ENCODE peak calls at places on chromosomes 4 and X, in ten cellular contexts. Y, L, B, K, D, Z, G, X, J and W are unnamed samples.

GRCh38 chr4:173386751-173387150 is 12.2 kb downstream of the SCRG1 start:
- DNase-seq in Y (no peak), L (no peak), B (no peak), K (no peak), D (no peak), Z (no peak), G (no peak), X (no peak), J (no peak), W (no peak)

GRCh38 chr4:79413486-79413885 is 5.5 kb upstream of the GK2 start:
- DNase-seq in Y (no peak), L (no peak), B (no peak), K (no peak), D (no peak), Z (no peak), G (no peak), X (no peak), J (no peak), W (no peak)

GRCh38 chr4:7906171-7906581 is 33.5 kb downstream of the AFAP1 start:
- DNase-seq in Y (no peak), L (no peak), B (no peak), K (no peak), D (no peak), Z (peak; percentile 57), G (no peak), X (no peak), J (no peak), W (no peak)

GRCh38 chr4:2270341-2271165 is 8.6 kb upstream of the MXD4 start:
- DNase-seq in Y (no peak), L (peak; percentile 19), B (no peak), K (no peak), D (no peak), Z (no peak), G (no peak), X (no peak), J (no peak), W (no peak)

GRCh38 chr4:1809754-1810502 is 16.8 kb downstream of the FGFR3 start:
- DNase-seq in Y (peak; percentile 32), L (peak; percentile 47), B (peak; percentile 78), K (peak; percentile 72), D (peak; percentile 57), Z (peak; percentile 62), G (peak; percentile 92), X (peak; percentile 79), J (peak; percentile 57), W (peak; percentile 74)

GRCh38 chr4:140049924-140050681 is 103.9 kb downstream of the MAML3 start:
- DNase-seq in Y (no peak), L (no peak), B (no peak), K (peak; percentile 22), D (no peak), Z (peak; percentile 13), G (peak; percentile 26), X (peak; percentile 8), J (no peak), W (no peak)

GRCh38 chr4:166895771-166896170 is 338.5 kb downstream of the SPOCK3 start:
- DNase-seq in Y (no peak), L (no peak), B (no peak), K (no peak), D (no peak), Z (no peak), G (no peak), X (no peak), J (no peak), W (no peak)

GRCh38 chr4:42915484-42915883 is 23.0 kb downstream of the GRXCR1 start:
- DNase-seq in Y (no peak), L (no peak), B (no peak), K (no peak), D (no peak), Z (no peak), G (no peak), X (no peak), J (no peak), W (no peak)

GRCh38 chr4:26418107-26418506 is 72.2 kb downstream of the CCKAR start:
- DNase-seq in Y (no peak), L (no peak), B (no peak), K (no peak), D (no peak), Z (no peak), G (no peak), X (no peak), J (no peak), W (no peak)

GRCh38 chr4:56656346-56656643 is 24.8 kb downstream of the HOPX start:
- DNase-seq in Y (no peak), L (no peak), B (peak; percentile 56), K (no peak), D (peak; percentile 21), Z (peak; percentile 19), G (peak; percentile 14), X (peak; percentile 31), J (no peak), W (peak; percentile 66)

GRCh38 chr4:7045961-7046921 is 3.1 kb downstream of the TADA2B start:
- DNase-seq in Y (no peak), L (no peak), B (no peak), K (peak; percentile 40), D (no peak), Z (no peak), G (no peak), X (no peak), J (no peak), W (no peak)

GRCh38 chr4:167989815-167990214 is 102.5 kb upstream of the ANXA10 start:
- DNase-seq in Y (no peak), L (no peak), B (no peak), K (no peak), D (no peak), Z (peak; percentile 2), G (no peak), X (no peak), J (no peak), W (no peak)

GRCh38 chr4:101953949-101954348 is 163.4 kb downstream of the BANK1 start:
- DNase-seq in Y (peak; percentile 50), L (no peak), B (no peak), K (no peak), D (no peak), Z (peak; percentile 93), G (no peak), X (no peak), J (no peak), W (no peak)

GRCh38 chrX:110414679-110415439 is 56.2 kb downstream of the RTL9 start:
- DNase-seq in Y (peak; percentile 34), L (no peak), B (no peak), K (no peak), D (no peak), Z (peak; percentile 60), G (no peak), X (no peak), J (no peak), W (no peak)

GRCh38 chrX:24168807-24169206 is 19.3 kb downstream of the ZFX start:
- DNase-seq in Y (no peak), L (no peak), B (no peak), K (no peak), D (no peak), Z (no peak), G (no peak), X (no peak), J (no peak), W (no peak)

GRCh38 chrX:17412692-17413091 is 37.7 kb downstream of the NHS start:
- DNase-seq in Y (peak; percentile 71), L (no peak), B (no peak), K (no peak), D (no peak), Z (peak; percentile 81), G (no peak), X (no peak), J (no peak), W (no peak)

GRCh38 chr4:20432098-20432497 is 180.4 kb downstream of the SLIT2 start:
- DNase-seq in Y (no peak), L (no peak), B (no peak), K (no peak), D (no peak), Z (no peak), G (no peak), X (no peak), J (no peak), W (no peak)

GRCh38 chrX:152822383-152823086 is 8.0 kb downstream of the CETN2 start:
- DNase-seq in Y (no peak), L (no peak), B (no peak), K (no peak), D (no peak), Z (peak; percentile 21), G (no peak), X (no peak), J (no peak), W (no peak)

GRCh38 chr4:73069338-73070071 is at the start of gene COX18:
- DNase-seq in Y (peak; percentile 98), L (peak; percentile 98), B (peak; percentile 90), K (peak; percentile 99), D (peak; percentile 90), Z (peak; percentile 98), G (peak; percentile 92), X (peak; percentile 97), J (peak; percentile 98), W (peak; percentile 98)

GRCh38 chr4:118834960-118835895 is 698 bp downstream of the SEC24D start:
- DNase-seq in Y (peak; percentile 90), L (peak; percentile 55), B (peak; percentile 40), K (peak; percentile 65), D (peak; percentile 23), Z (peak; percentile 89), G (peak; percentile 9), X (peak; percentile 28), J (peak; percentile 82), W (peak; percentile 67)

GRCh38 chrX:46620505-46620904 is 46.9 kb downstream of the CHST7 start:
- DNase-seq in Y (no peak), L (no peak), B (no peak), K (no peak), D (no peak), Z (peak; percentile 0), G (no peak), X (no peak), J (no peak), W (no peak)

GRCh38 chrX:106612403-106612789 is 618 bp downstream of the RADX start:
- DNase-seq in Y (no peak), L (no peak), B (no peak), K (no peak), D (no peak), Z (no peak), G (no peak), X (no peak), J (no peak), W (no peak)

GRCh38 chrX:12440245-12440644 is 302.0 kb downstream of the FRMPD4 start:
- DNase-seq in Y (no peak), L (no peak), B (no peak), K (no peak), D (no peak), Z (no peak), G (no peak), X (no peak), J (no peak), W (no peak)